ENCODE peak calls at places on chromosomes 3 and 15, in nine cellular contexts. U is occipital lobe; N is DMS79; V is HEK293T; G is activated CD4-positive, alpha-beta T cell treated with anti-CD3 and anti-CD28 coated beads, Interleukin-2, amount 10 ng/mL, durations not matched to agents 7 days and 5 days; K is Karpas-422; Q is T-helper 2 cell; R is AG04450; X is amygdala. S is an unnamed sample.
A peak's percentile ranks its signal among the peaks of the same experiment; 100 is the strongest.

GRCh38 chr3:167885277-167885676 is 149.8 kb downstream of the SERPINI1 start:
- DNase-seq in R (no peak), N (no peak), V (no peak), X (no peak), K (peak; percentile 38), G (no peak), U (no peak), Q (no peak), S (no peak)

GRCh38 chr15:33915571-33916407 is 52.5 kb upstream of the CHRM5 start:
- DNase-seq in X (no peak), V (peak; percentile 6), U (no peak), R (no peak), Q (no peak), G (no peak), N (no peak), K (no peak), S (no peak)

GRCh38 chr3:170953229-170953628 is 44.8 kb upstream of the EIF5A2 start:
- DNase-seq in R (no peak), V (no peak), Q (no peak), N (no peak), X (no peak), G (no peak), K (no peak), U (no peak), S (no peak)

GRCh38 chr15:63708141-63708772 is 111.1 kb downstream of the FBXL22 start:
- DNase-seq in G (peak; percentile 44), K (no peak), V (no peak), N (no peak), X (no peak), U (no peak), R (no peak), Q (no peak), S (no peak)

GRCh38 chr3:49124991-49125670 is 4.5 kb upstream of the USP19 start:
- DNase-seq in N (no peak), K (peak; percentile 67), R (no peak), X (no peak), V (no peak), Q (no peak), U (peak; percentile 51), G (no peak), S (no peak)

GRCh38 chr3:163490119-163490518 is 1588.2 kb downstream of the SI start:
- DNase-seq in U (no peak), V (peak; percentile 33), N (no peak), G (peak; percentile 33), X (no peak), R (no peak), Q (no peak), K (peak; percentile 85), S (no peak)

GRCh38 chr3:49358884-49359225 is 702 bp upstream of the GPX1 start:
- DNase-seq in V (peak; percentile 28), X (no peak), N (no peak), U (no peak), G (no peak), Q (no peak), R (no peak), K (no peak), S (no peak)

GRCh38 chr3:27721717-27722564 is at the start of gene EOMES:
- DNase-seq in N (no peak), U (no peak), V (peak; percentile 69), Q (no peak), R (no peak), G (peak; percentile 74), K (peak; percentile 86), X (no peak), S (no peak)

GRCh38 chr3:174495928-174496327 is 363.2 kb upstream of the NAALADL2 start:
- DNase-seq in Q (no peak), V (no peak), K (no peak), G (no peak), R (no peak), U (no peak), X (no peak), N (no peak), S (peak; percentile 81)

GRCh38 chr3:171190668-171191067 is 164.1 kb upstream of the SLC2A2 start:
- DNase-seq in U (no peak), V (no peak), R (no peak), G (no peak), K (no peak), Q (no peak), X (no peak), N (no peak), S (no peak)

GRCh38 chr3:51642462-51642861 is 28.6 kb upstream of the TEX264 start:
- DNase-seq in U (no peak), N (no peak), R (no peak), X (no peak), K (peak; percentile 61), G (no peak), V (no peak), Q (no peak), S (no peak)

GRCh38 chr3:49940667-49941249 is 808 bp downstream of the RBM6 start:
- DNase-seq in U (no peak), N (no peak), V (no peak), X (no peak), G (no peak), R (no peak), K (peak; percentile 63), Q (no peak), S (no peak)

GRCh38 chr3:46812237-46812791 is 50.9 kb downstream of the MYL3 start:
- DNase-seq in X (no peak), U (no peak), K (no peak), V (peak; percentile 87), R (no peak), N (peak; percentile 42), G (peak; percentile 54), Q (peak; percentile 43), S (no peak)

GRCh38 chr15:57436166-57436565 is 59.9 kb downstream of the CGNL1 start:
- DNase-seq in Q (no peak), N (no peak), K (no peak), X (no peak), U (no peak), V (no peak), R (no peak), G (no peak), S (no peak)

GRCh38 chr3:160409812-160410610 is 10.6 kb downstream of the SMC4 start:
- DNase-seq in X (no peak), G (no peak), N (no peak), K (no peak), U (no peak), Q (no peak), V (no peak), R (no peak), S (no peak)

GRCh38 chr15:80887148-80887547 is 102.5 kb downstream of the MESD start:
- DNase-seq in R (no peak), K (no peak), Q (no peak), V (no peak), G (no peak), X (no peak), U (no peak), N (peak; percentile 4), S (no peak)

GRCh38 chr3:124636863-124637296 is 93.4 kb upstream of the UMPS start:
- DNase-seq in X (no peak), Q (no peak), K (no peak), U (no peak), G (no peak), N (no peak), R (no peak), V (no peak), S (no peak)

GRCh38 chr3:53169045-53169831 is 8.2 kb downstream of the PRKCD start:
- DNase-seq in U (no peak), R (no peak), X (no peak), V (no peak), K (peak; percentile 76), N (peak; percentile 22), Q (no peak), G (peak; percentile 19), S (no peak)

GRCh38 chr15:99738047-99738847 is 5.0 kb upstream of the LYSMD4 start:
- DNase-seq in N (no peak), V (no peak), K (no peak), R (no peak), U (no peak), X (no peak), G (no peak), Q (no peak), S (no peak)

GRCh38 chr3:43699864-43700263 is 9.1 kb downstream of the ABHD5 start:
- DNase-seq in R (no peak), U (no peak), N (no peak), X (no peak), Q (no peak), V (peak; percentile 9), K (peak; percentile 64), G (peak; percentile 9), S (no peak)

GRCh38 chr3:128490650-128491070 is 2.3 kb downstream of the GATA2 start:
- DNase-seq in G (no peak), U (no peak), V (no peak), N (no peak), X (no peak), Q (no peak), R (no peak), K (no peak), S (no peak)

GRCh38 chr15:52575072-52575471 is 6.2 kb upstream of the ARPP19 start:
- DNase-seq in X (no peak), R (no peak), G (no peak), V (no peak), N (no peak), K (no peak), U (no peak), Q (no peak), S (no peak)

GRCh38 chr15:98874773-98875172 is 132.8 kb downstream of the PGPEP1L start:
- DNase-seq in Q (no peak), K (no peak), X (no peak), R (no peak), V (no peak), N (no peak), U (no peak), G (no peak), S (no peak)

GRCh38 chr3:115401891-115402501 is 221.3 kb upstream of the GAP43 start:
- DNase-seq in Q (no peak), G (no peak), V (no peak), N (no peak), U (no peak), K (no peak), R (peak; percentile 33), X (no peak), S (peak; percentile 65)

GRCh38 chr3:154981201-154981600 is 98.9 kb upstream of the MME start:
- DNase-seq in V (no peak), K (no peak), X (no peak), R (no peak), N (no peak), U (no peak), Q (no peak), G (no peak), S (no peak)

GRCh38 chr15:40244961-40245523 is 6.2 kb downstream of the PAK6 start:
- DNase-seq in V (no peak), U (no peak), G (no peak), R (no peak), X (no peak), K (no peak), Q (no peak), N (no peak), S (no peak)

GRCh38 chr3:148379763-148380162 is 317.9 kb upstream of the AGTR1 start:
- DNase-seq in N (no peak), K (peak; percentile 80), Q (no peak), G (no peak), V (peak; percentile 37), X (no peak), U (no peak), R (peak; percentile 23), S (peak; percentile 41)

GRCh38 chr3:184565421-184566211 is 4.0 kb downstream of the EPHB3 start:
- DNase-seq in V (no peak), G (no peak), U (peak; percentile 36), K (no peak), X (no peak), Q (no peak), R (peak; percentile 76), N (peak; percentile 65), S (no peak)